ENCODE peak calls at places on chromosomes 5 and 9, in six cellular contexts. T is cardiac muscle cell, G is kidney, B is astrocyte of the spinal cord, E is chondrocyte, J is GM12865. R is an unnamed sample.

GRCh38 chr5:75951158-75951557 is 132.0 kb upstream of the SV2C start:
- DNase-seq in B (no peak), J (no peak), T (no peak), E (no peak), G (no peak), R (no peak)

GRCh38 chr5:76715734-76716455 is at the start of gene F2R:
- DNase-seq in B (peak), J (peak), E (no peak), T (peak), G (peak), R (peak)

GRCh38 chr5:64789457-64789856 is 20.7 kb downstream of the CWC27 start:
- DNase-seq in E (no peak), T (peak), B (peak), G (no peak), J (no peak), R (no peak)

GRCh38 chr5:144487761-144488160 is 317.1 kb downstream of the KCTD16 start:
- DNase-seq in E (no peak), J (no peak), B (no peak), G (no peak), T (no peak), R (no peak)

GRCh38 chr9:5633243-5633642 is 4.3 kb downstream of the RIC1 start:
- DNase-seq in E (no peak), J (no peak), B (no peak), G (no peak), T (peak), R (no peak)

GRCh38 chr5:32059779-32060178 is 114.3 kb downstream of the GOLPH3 start:
- DNase-seq in T (peak), E (no peak), G (no peak), B (peak), J (no peak), R (no peak)

GRCh38 chr9:96554326-96554725 is 65.3 kb downstream of the CDC14B start:
- DNase-seq in G (no peak), T (peak), J (no peak), B (peak), E (no peak), R (no peak)

GRCh38 chr5:59149271-59149670 is 566.4 kb downstream of the RAB3C start:
- DNase-seq in E (no peak), T (no peak), B (peak), G (no peak), J (no peak), R (no peak)

GRCh38 chr5:31783246-31783645 is 144.3 kb downstream of the PDZD2 start:
- DNase-seq in B (no peak), J (no peak), G (no peak), T (no peak), E (no peak), R (no peak)

GRCh38 chr9:101977614-101978210 is 239.3 kb upstream of the GRIN3A start:
- DNase-seq in B (peak), E (no peak), G (no peak), J (peak), T (peak), R (no peak)

GRCh38 chr5:148085934-148086333 is 22.2 kb downstream of the SPINK5 start:
- DNase-seq in G (no peak), J (no peak), E (no peak), B (no peak), T (no peak), R (no peak)

GRCh38 chr9:128160603-128160987 is 530 bp downstream of the BBLN start:
- DNase-seq in G (no peak), J (peak), B (no peak), T (peak), E (peak), R (no peak)

GRCh38 chr9:3288686-3289085 is 237.1 kb downstream of the RFX3 start:
- DNase-seq in E (no peak), T (no peak), J (no peak), B (no peak), G (no peak), R (no peak)

GRCh38 chr5:142834504-142834903 is 64.3 kb downstream of the ARHGAP26 start:
- DNase-seq in T (no peak), B (no peak), E (no peak), G (no peak), J (no peak), R (no peak)

GRCh38 chr5:52989781-52990530 is 804 bp downstream of the ITGA2 start:
- DNase-seq in E (no peak), G (peak), J (peak), B (peak), T (peak), R (no peak)

GRCh38 chr5:1897816-1898450 is 15.2 kb upstream of the IRX4 start:
- DNase-seq in G (peak), J (no peak), E (peak), B (no peak), T (no peak), R (no peak)

GRCh38 chr9:137739371-137739915 is 120.6 kb downstream of the EHMT1 start:
- DNase-seq in E (no peak), B (no peak), T (no peak), G (peak), J (no peak), R (no peak)

GRCh38 chr9:120733190-120733589 is 18.9 kb upstream of the MEGF9 start:
- DNase-seq in T (peak), E (no peak), J (no peak), B (peak), G (peak), R (no peak)

GRCh38 chr9:101514056-101514455 is 19.6 kb upstream of the RNF20 start:
- DNase-seq in G (no peak), E (no peak), T (peak), B (peak), J (no peak), R (no peak)

DNA sequence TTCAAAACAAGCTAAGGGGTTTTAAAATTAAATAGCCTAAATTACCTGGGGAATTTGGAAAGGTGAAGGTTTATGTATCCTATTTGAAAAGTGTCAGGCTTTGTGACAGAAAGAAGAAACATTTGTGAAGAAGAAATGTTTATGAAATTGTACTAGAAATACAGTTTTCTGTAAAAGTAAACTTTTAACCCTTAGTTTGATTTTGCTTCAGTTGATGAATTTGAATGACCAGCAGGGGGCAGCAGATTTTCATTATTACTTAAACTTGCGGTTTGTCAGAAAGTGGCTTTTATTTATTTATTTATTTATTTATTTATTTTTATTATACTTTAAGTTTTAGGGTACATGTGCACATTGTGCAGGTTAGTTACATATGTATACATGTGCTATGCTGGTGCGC is 58.1 kb downstream of the NNT start:
- DNase-seq in J (peak), T (peak), B (peak), E (no peak), G (no peak), R (no peak)
- TF ChIP-seq CTCF in J (peak), T (peak), B (peak), E (peak), G (peak), R (peak)

DNA sequence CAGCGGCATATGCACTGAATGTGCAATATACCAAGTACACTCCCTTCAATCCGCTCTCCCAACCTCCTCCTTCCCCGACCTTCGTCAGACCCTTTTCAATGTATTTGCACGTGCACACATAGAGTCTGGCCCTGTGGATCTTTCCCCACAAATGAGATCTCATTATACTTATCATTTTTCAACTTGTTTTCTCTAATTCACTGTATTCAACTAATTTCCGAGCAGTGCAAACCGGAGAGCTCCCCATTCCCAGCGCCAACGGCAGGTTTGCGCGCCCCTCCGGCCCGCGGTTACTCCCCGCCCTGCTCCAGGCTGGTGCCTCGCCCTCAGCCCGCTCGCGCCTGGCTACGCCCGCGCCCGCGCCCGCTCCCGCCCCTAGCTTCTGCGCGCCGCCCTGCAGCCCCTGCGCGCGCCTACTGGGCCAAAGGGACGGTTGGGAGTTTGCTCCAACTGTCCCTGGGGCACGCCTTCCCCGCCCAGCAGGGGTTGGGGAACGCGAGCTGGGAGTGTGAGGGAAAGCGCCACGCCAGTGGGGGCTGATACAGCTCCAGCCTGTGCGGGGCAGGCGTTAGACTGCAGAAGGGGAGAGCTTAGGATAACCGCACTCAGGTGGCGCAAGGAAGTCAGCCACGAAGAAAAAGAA is 3.3 kb upstream of the CDC20B start:
- DNase-seq in T (peak), E (no peak), J (no peak), B (no peak), G (peak), R (no peak)
- TF ChIP-seq CTCF in T (no peak), E (peak), J (no peak), B (peak), G (peak), R (peak)

GRCh38 chr9:35816708-35817107 is 1.9 kb upstream of the HINT2 start:
- DNase-seq in G (no peak), E (no peak), J (no peak), B (no peak), T (no peak), R (no peak)
- TF ChIP-seq CTCF in G (no peak), E (peak), J (peak), B (no peak), T (no peak), R (no peak)

DNA sequence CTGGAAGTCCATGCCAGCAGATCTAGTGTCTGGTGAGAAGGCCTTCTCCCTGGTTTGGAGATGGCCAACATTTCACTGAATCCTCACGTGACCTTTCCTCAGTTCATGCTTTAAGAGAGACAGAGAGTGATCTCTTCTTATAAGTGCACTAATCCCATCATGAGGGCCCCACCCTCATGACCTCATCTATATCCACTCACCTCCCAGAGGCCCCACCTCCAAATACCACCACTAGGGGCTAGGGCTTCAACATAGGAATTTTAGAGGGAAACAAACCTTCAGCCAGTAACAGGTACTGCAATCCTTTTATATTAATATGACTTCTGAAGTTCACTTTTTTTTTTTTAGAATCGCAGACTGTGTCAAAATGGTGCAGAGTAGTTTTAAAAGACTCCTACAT is 496.9 kb upstream of the ADAMTS16 start:
- DNase-seq in J (no peak), G (no peak), T (no peak), B (no peak), E (no peak), R (no peak)
- TF ChIP-seq CTCF in J (no peak), G (no peak), T (no peak), B (no peak), E (no peak), R (no peak)

DNA sequence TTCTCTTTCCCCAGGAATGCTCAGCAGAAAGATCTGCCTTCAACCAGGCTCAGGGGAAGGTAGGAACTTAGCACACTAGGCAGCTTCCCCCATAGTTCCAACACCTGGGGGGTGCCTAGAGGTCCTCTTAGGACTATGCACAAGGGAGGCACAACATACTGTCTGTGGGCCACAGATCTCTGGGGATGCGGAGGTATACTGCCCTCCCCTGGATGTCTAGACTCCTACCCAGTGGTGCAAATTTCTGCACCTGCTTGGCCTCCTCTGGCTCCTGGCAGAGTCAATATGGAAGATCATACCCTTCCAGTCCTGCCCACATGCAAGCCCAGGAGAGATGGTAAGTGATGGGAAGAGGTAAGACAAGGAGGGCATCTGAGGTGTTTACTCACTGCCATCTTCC is 247.5 kb upstream of the DAPK1 start:
- DNase-seq in G (no peak), J (no peak), B (no peak), E (no peak), T (no peak), R (no peak)
- TF ChIP-seq CTCF in G (no peak), J (no peak), B (no peak), E (peak), T (no peak), R (no peak)

GRCh38 chr5:134524219-134524825 is 1.1 kb upstream of the JADE2 start:
- DNase-seq in J (peak), G (peak), T (peak), E (no peak), B (peak), R (peak)
- TF ChIP-seq CTCF in J (no peak), G (no peak), T (peak), E (peak), B (no peak), R (no peak)

GRCh38 chr9:135797507-135798302 is 95.7 kb downstream of the KCNT1 start:
- DNase-seq in E (no peak), T (peak), J (peak), G (no peak), B (no peak), R (no peak)
- TF ChIP-seq CTCF in E (peak), T (peak), J (peak), G (peak), B (peak), R (peak)

GRCh38 chr5:115033861-115034260 is 135.8 kb downstream of the TRIM36 start:
- DNase-seq in T (no peak), E (no peak), G (no peak), B (no peak), J (peak), R (no peak)
- TF ChIP-seq CTCF in T (no peak), E (no peak), G (no peak), B (no peak), J (peak), R (no peak)